ENCODE peak calls at places on chromosomes 3 and 15, in seven cellular contexts. R is AG10803, B is breast epithelium, C is H9, O is astrocyte of the spinal cord, G is upper lobe of right lung, Y is tibial nerve. E is an unnamed sample.

GRCh38 chr3:30638685-30639412 is 32.4 kb downstream of the TGFBR2 start:
- DNase-seq in R (no peak), B (no peak), C (no peak), O (no peak), G (no peak), Y (no peak), E (no peak)

GRCh38 chr15:93378547-93378946 is 289.5 kb upstream of the RGMA start:
- DNase-seq in R (no peak), B (no peak), C (no peak), O (no peak), G (no peak), Y (no peak), E (no peak)

GRCh38 chr15:70286110-70286806 is 188.5 kb upstream of the TLE3 start:
- DNase-seq in R (no peak), B (no peak), C (no peak), O (no peak), G (no peak), Y (no peak), E (no peak)

GRCh38 chr3:188578579-188579363 is 424.8 kb downstream of the LPP start:
- DNase-seq in R (peak; percentile 93), B (no peak), C (no peak), O (peak; percentile 86), G (no peak), Y (peak; percentile 83), E (peak; percentile 60)

GRCh38 chr15:48806151-48806550 is 4.7 kb downstream of the CEP152 start:
- DNase-seq in R (peak; percentile 57), B (no peak), C (peak; percentile 35), O (peak; percentile 53), G (no peak), Y (no peak), E (no peak)

GRCh38 chr3:149566296-149566945 is 91.4 kb downstream of the WWTR1 start:
- DNase-seq in R (peak; percentile 82), B (no peak), C (no peak), O (no peak), G (no peak), Y (no peak), E (no peak)

GRCh38 chr15:42374810-42375209 is 15.5 kb downstream of the CAPN3 start:
- DNase-seq in R (no peak), B (no peak), C (no peak), O (no peak), G (no peak), Y (no peak), E (no peak)

GRCh38 chr3:34419801-34420200 is 621.4 kb downstream of the PDCD6IP start:
- DNase-seq in R (no peak), B (no peak), C (peak; percentile 28), O (no peak), G (no peak), Y (no peak), E (no peak)

GRCh38 chr3:197891-198491 is 1.4 kb downstream of the CHL1 start:
- DNase-seq in R (no peak), B (peak; percentile 51), C (peak; percentile 28), O (no peak), G (peak; percentile 45), Y (no peak), E (no peak)

GRCh38 chr3:127691494-127691893 is 18.7 kb downstream of the ABTB1 start:
- DNase-seq in R (no peak), B (no peak), C (no peak), O (no peak), G (peak; percentile 50), Y (no peak), E (no peak)

GRCh38 chr3:123385981-123386380 is 62.9 kb downstream of the ADCY5 start:
- DNase-seq in R (peak; percentile 21), B (no peak), C (no peak), O (no peak), G (no peak), Y (no peak), E (no peak)

GRCh38 chr3:64627471-64628321 is 60.1 kb downstream of the ADAMTS9 start:
- DNase-seq in R (peak; percentile 21), B (no peak), C (no peak), O (no peak), G (no peak), Y (no peak), E (no peak)

GRCh38 chr3:183664913-183665381 is 29.5 kb downstream of the KLHL24 start:
- DNase-seq in R (peak; percentile 92), B (no peak), C (no peak), O (peak; percentile 97), G (no peak), Y (no peak), E (no peak)

GRCh38 chr3:192408721-192409151 is 318.6 kb downstream of the FGF12 start:
- DNase-seq in R (no peak), B (no peak), C (peak; percentile 71), O (peak; percentile 24), G (no peak), Y (no peak), E (no peak)

GRCh38 chr15:55627730-55628368 is 39.7 kb upstream of the PYGO1 start:
- DNase-seq in R (peak; percentile 78), B (no peak), C (no peak), O (peak; percentile 86), G (no peak), Y (no peak), E (no peak)

GRCh38 chr3:37662708-37663107 is 199.0 kb upstream of the CTDSPL start:
- DNase-seq in R (no peak), B (no peak), C (no peak), O (no peak), G (no peak), Y (no peak), E (no peak)

GRCh38 chr3:194505791-194506415 is 19.1 kb upstream of the ATP13A3 start:
- DNase-seq in R (peak; percentile 64), B (no peak), C (no peak), O (no peak), G (no peak), Y (no peak), E (no peak)

GRCh38 chr3:177758131-177758530 is 560.8 kb upstream of the TBL1XR1 start:
- DNase-seq in R (peak; percentile 38), B (no peak), C (no peak), O (no peak), G (no peak), Y (no peak), E (no peak)

GRCh38 chr15:48336940-48337339 is 5.7 kb downstream of the DUT start:
- DNase-seq in R (peak; percentile 12), B (no peak), C (peak; percentile 48), O (no peak), G (no peak), Y (no peak), E (no peak)

GRCh38 chr15:60757831-60758570 is 279.1 kb upstream of the ICE2 start:
- DNase-seq in R (no peak), B (no peak), C (no peak), O (no peak), G (no peak), Y (no peak), E (no peak)

GRCh38 chr15:59701880-59702279 is 12.8 kb upstream of the BNIP2 start:
- DNase-seq in R (no peak), B (no peak), C (no peak), O (no peak), G (no peak), Y (no peak), E (no peak)

GRCh38 chr3:38059597-38059996 is 20.6 kb downstream of the DLEC1 start:
- DNase-seq in R (no peak), B (no peak), C (no peak), O (no peak), G (no peak), Y (no peak), E (no peak)

GRCh38 chr3:140378571-140379340 is 299.1 kb upstream of the TRIM42 start:
- DNase-seq in R (no peak), B (no peak), C (no peak), O (peak; percentile 17), G (no peak), Y (no peak), E (no peak)

DNA sequence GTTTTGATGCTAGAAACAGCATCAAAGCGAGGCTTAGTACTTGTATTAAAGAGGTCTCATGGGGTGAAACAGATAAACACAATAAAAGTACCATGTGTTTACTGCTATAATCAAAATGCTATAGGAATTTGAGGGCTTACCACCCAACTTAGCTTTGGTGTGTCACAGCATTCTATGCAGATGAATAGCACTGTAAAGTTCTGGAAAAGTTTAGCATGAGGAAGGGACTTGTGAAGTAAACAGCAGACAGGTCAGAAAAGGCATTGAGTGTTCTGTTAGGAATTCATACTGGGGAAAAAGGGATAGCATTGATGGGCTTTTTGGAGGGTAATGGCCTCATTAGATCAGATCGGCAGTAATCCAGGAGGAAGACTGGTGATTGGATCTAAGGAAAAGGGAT is 505.3 kb downstream of the NLGN1 start:
- DNase-seq in R (peak; percentile 42), B (no peak), C (no peak), O (no peak), G (no peak), Y (no peak), E (no peak)
- TF ChIP-seq CTCF in R (no peak), B (no peak), C (no peak), O (no peak), G (no peak), Y (no peak), E (no peak)

GRCh38 chr3:68878322-68878721 is 54.0 kb downstream of the TAFA4 start:
- DNase-seq in R (peak; percentile 8), B (no peak), C (no peak), O (peak; percentile 19), G (no peak), Y (no peak), E (no peak)
- TF ChIP-seq CTCF in R (peak; percentile 72), B (no peak), C (peak; percentile 75), O (peak; percentile 75), G (peak; percentile 43), Y (peak; percentile 45), E (no peak)

DNA sequence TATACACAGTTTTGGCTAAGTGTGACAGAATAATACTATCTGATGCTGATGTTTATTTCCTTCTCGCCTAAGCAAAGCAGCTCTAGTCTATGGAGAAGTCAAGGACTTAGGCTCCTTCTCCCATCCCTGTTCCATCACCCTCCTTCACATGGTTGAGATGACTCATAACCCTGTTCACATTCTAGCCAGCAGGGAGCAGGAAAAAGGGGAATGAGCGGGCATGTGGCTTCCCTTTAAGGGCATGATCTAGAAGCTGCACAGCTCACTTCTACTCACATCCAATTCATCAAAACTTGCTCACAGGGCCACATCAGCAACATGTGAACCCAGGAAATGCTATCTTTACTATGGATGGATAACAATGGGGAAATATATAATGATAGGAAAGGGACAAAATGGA is 40.9 kb downstream of the CBLB start:
- DNase-seq in R (peak; percentile 65), B (no peak), C (peak; percentile 41), O (peak; percentile 93), G (no peak), Y (no peak), E (no peak)
- TF ChIP-seq CTCF in R (peak; percentile 41), B (no peak), C (peak; percentile 42), O (peak; percentile 55), G (no peak), Y (no peak), E (no peak)

GRCh38 chr15:95286316-95286880 is 1044.1 kb upstream of the NR2F2 start:
- DNase-seq in R (no peak), B (no peak), C (no peak), O (no peak), G (no peak), Y (no peak), E (no peak)

GRCh38 chr15:95287774-95288173 is 1042.7 kb upstream of the NR2F2 start:
- DNase-seq in R (no peak), B (no peak), C (no peak), O (peak; percentile 55), G (no peak), Y (no peak), E (no peak)

GRCh38 chr15:95284487-95284886 is 1046.0 kb upstream of the NR2F2 start:
- DNase-seq in R (no peak), B (no peak), C (no peak), O (no peak), G (no peak), Y (no peak), E (no peak)

GRCh38 chr15:95286911-95287769 is 1043.4 kb upstream of the NR2F2 start:
- DNase-seq in R (no peak), B (no peak), C (peak; percentile 46), O (no peak), G (no peak), Y (no peak), E (no peak)

GRCh38 chr15:95284933-95285401 is 1045.5 kb upstream of the NR2F2 start:
- DNase-seq in R (peak; percentile 90), B (no peak), C (no peak), O (peak; percentile 77), G (no peak), Y (no peak), E (no peak)
- TF ChIP-seq CTCF in R (peak; percentile 43), B (no peak), C (no peak), O (peak; percentile 16), G (peak; percentile 5), Y (no peak), E (no peak)

E was measured in omental fat pad.